ENCODE peak calls at places on chromosomes 4 and X, in six cellular contexts. Z is body of pancreas, F is coronary artery, R is GM06990, O is brain microvascular endothelial cell, J is cardiac fibroblast. G is an unnamed sample.

GRCh38 chr4:73019462-73020047 is 50.0 kb downstream of the COX18 start:
- DNase-seq in O (peak), R (no peak), J (peak), Z (peak), F (no peak), G (peak)

GRCh38 chr4:128827280-128827679 is 17.8 kb downstream of the JADE1 start:
- DNase-seq in Z (no peak), J (no peak), R (no peak), O (no peak), F (no peak), G (no peak)

GRCh38 chr4:180909279-180909678 is 1333.9 kb upstream of the TENM3 start:
- DNase-seq in O (no peak), R (no peak), J (no peak), F (no peak), Z (no peak), G (no peak)

GRCh38 chrX:41322821-41323603 is 10.9 kb upstream of the DDX3X start:
- DNase-seq in Z (peak), J (no peak), O (no peak), R (no peak), F (no peak), G (no peak)

GRCh38 chrX:74613350-74614192 is 853 bp downstream of the RLIM start:
- DNase-seq in F (no peak), Z (peak), R (peak), J (peak), O (peak), G (no peak)

GRCh38 chrX:68938244-68939004 is 109.6 kb downstream of the EFNB1 start:
- DNase-seq in O (no peak), R (no peak), Z (peak), F (peak), J (peak), G (no peak)

GRCh38 chrX:103565752-103566151 is 19.6 kb upstream of the TCEAL4 start:
- DNase-seq in O (peak), R (no peak), Z (no peak), F (no peak), J (peak), G (peak)

GRCh38 chr4:162952232-162952631 is 214.5 kb downstream of the NAF1 start:
- DNase-seq in J (peak), R (no peak), O (peak), F (no peak), Z (no peak), G (no peak)

GRCh38 chrX:3345281-3346081 is 971 bp downstream of the MXRA5 start:
- DNase-seq in O (no peak), R (no peak), Z (peak), F (no peak), J (peak), G (peak)

GRCh38 chr4:37670249-37670648 is 15.9 kb downstream of the RELL1 start:
- DNase-seq in R (no peak), Z (no peak), J (no peak), O (no peak), F (no peak), G (no peak)

GRCh38 chrX:107288676-107289075 is 82.3 kb downstream of the DNAAF6 start:
- DNase-seq in Z (no peak), R (no peak), O (no peak), J (no peak), F (no peak), G (no peak)

GRCh38 chr4:21649691-21650090 is 298.9 kb downstream of the KCNIP4 start:
- DNase-seq in O (no peak), F (no peak), Z (no peak), J (no peak), R (no peak), G (no peak)

GRCh38 chrX:66625525-66625924 is 13.4 kb downstream of the EDA2R start:
- DNase-seq in Z (no peak), F (no peak), R (peak), J (no peak), O (no peak), G (no peak)

GRCh38 chr4:183118585-183118984 is 19.5 kb downstream of the WWC2 start:
- DNase-seq in F (no peak), Z (peak), O (peak), R (no peak), J (peak), G (peak)

GRCh38 chrX:82556588-82556987 is 951.5 kb upstream of the POU3F4 start:
- DNase-seq in R (no peak), J (no peak), F (no peak), O (no peak), Z (no peak), G (no peak)

GRCh38 chr4:176439611-176440010 is 119.8 kb downstream of the SPCS3 start:
- DNase-seq in R (no peak), O (no peak), J (no peak), F (no peak), Z (no peak), G (no peak)

GRCh38 chr4:143559757-143560147 is 46.2 kb downstream of the SMARCA5 start:
- DNase-seq in F (no peak), O (no peak), J (no peak), R (no peak), Z (no peak), G (no peak)

GRCh38 chr4:55884851-55885219 is 31.4 kb downstream of the EXOC1 start:
- DNase-seq in F (no peak), Z (no peak), J (no peak), O (no peak), R (no peak), G (no peak)

GRCh38 chr4:10020871-10021676 is at the start of gene SLC2A9:
- DNase-seq in R (no peak), O (no peak), F (no peak), J (peak), Z (no peak), G (no peak)

GRCh38 chrX:9899640-9900075 is 67.5 kb upstream of the CLDN34 start:
- DNase-seq in O (peak), F (no peak), R (peak), Z (no peak), J (peak), G (peak)

GRCh38 chrX:134171661-134172587 is 65.1 kb upstream of the CCDC160 start:
- DNase-seq in Z (peak), O (no peak), R (no peak), F (no peak), J (peak), G (no peak)

GRCh38 chr4:71163317-71163716 is 169.9 kb downstream of the DCK start:
- DNase-seq in O (peak), Z (no peak), J (peak), F (no peak), R (no peak), G (no peak)

GRCh38 chrX:148422531-148422930 is 77.9 kb upstream of the AFF2 start:
- DNase-seq in R (no peak), F (no peak), Z (no peak), J (peak), O (no peak), G (no peak)

GRCh38 chrX:12138366-12139313 is at the start of gene FRMPD4:
- DNase-seq in J (peak), F (no peak), R (peak), Z (no peak), O (no peak), G (no peak)

GRCh38 chrX:23900220-23900797 is 7.4 kb downstream of the APOO start:
- DNase-seq in O (no peak), Z (peak), J (peak), F (no peak), R (no peak), G (no peak)

GRCh38 chr4:126960760-126961159 is 672.0 kb upstream of the INTU start:
- DNase-seq in J (no peak), O (no peak), F (no peak), R (no peak), Z (no peak), G (no peak)

GRCh38 chr4:5784960-5785611 is 74.1 kb downstream of the EVC start:
- DNase-seq in O (no peak), Z (no peak), F (peak), R (no peak), J (peak), G (no peak)

GRCh38 chr4:13137400-13137799 is 346.7 kb downstream of the RAB28 start:
- DNase-seq in R (no peak), J (no peak), Z (no peak), F (no peak), O (no peak), G (no peak)
- TF ChIP-seq CTCF in R (no peak), J (no peak), Z (no peak), F (no peak), O (no peak), G (no peak)

DNA sequence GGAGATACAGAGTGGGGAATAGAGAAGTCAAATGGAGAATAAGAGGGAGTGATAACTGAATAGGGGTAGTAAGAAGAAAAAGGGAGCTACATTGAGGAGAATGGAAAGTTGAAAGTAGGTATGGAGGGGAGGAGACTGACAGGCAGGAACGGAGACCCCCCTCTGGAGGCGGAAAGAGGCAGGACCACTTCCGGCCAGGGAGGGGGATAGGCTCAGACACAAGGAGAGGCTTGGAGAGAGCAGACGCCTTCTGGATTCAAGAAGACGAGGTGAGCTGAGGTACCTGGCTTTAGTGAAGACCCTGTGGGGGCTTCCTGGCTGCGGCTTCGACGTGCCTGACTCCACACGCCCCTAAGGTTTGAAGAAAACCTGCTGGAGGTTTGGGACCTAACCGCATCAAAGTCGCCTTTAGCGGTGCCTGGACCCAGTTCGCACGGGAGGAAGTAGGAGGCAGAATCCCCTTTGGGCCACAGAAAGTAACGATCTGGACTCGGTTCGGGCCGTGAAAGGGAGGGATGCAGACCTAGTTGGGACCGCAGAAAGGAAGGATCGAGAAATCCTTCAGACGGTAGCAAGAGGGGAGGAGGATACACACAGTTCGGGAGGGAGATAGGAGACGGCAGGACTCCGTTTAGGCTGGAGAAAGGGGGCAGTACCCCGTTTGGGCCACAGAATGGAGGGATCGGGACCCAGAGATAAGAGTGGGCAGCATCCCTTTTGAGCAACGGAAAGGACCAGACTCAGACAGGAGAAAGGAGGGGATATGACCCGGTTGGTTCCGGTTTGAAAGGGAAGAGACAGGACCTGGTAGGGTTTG is at the start of gene TRO:
- DNase-seq in O (no peak), R (no peak), Z (no peak), J (no peak), F (no peak), G (no peak)
- H3K4me3 ChIP-seq in O (peak), R (peak), Z (peak), J (peak), F (peak), G (peak)

DNA sequence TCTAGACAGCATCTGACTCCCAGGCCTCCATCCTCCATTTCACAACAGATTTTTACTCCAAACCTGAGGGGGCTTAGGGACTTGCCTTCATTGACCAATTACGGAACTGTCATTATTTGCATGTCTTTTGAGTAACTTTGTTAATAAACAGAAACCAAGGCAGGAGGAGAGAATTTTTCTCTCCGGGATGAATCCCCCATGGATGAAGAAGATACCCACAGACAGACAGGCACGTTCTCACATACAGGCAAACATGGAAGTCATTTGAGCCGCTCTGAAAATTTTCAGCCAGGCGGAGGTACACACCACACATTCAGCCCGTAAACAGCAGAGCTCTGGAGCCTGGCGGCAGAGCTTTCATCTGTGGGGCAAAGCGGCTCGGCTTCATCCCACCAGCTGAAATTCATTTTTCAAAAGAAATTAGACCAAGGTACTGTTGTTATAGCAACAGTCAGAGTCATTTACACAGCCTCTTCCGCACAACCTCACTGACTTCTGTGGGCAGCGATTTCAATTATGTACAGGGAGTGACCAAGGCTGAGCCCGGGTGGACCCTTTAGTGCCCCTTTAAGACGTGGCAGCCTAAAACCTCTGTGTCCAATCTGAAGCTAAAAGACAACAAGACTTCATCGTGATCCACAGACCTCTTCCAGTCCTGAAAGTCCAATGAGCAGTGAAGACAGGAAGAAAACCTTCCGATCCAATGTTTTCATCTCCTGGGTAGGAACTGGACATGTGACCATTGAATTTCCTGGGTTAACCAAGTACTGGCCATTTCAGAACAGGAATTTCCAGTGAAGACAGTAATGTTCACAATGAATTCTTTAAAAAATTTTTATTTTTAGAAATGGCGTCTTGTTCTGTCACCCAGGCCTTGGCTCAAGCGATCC is 237.0 kb downstream of the MGST2 start:
- DNase-seq in R (no peak), F (no peak), Z (no peak), O (no peak), J (no peak), G (no peak)
- TF ChIP-seq CTCF in R (no peak), F (no peak), Z (no peak), O (no peak), J (no peak), G (no peak)

DNA sequence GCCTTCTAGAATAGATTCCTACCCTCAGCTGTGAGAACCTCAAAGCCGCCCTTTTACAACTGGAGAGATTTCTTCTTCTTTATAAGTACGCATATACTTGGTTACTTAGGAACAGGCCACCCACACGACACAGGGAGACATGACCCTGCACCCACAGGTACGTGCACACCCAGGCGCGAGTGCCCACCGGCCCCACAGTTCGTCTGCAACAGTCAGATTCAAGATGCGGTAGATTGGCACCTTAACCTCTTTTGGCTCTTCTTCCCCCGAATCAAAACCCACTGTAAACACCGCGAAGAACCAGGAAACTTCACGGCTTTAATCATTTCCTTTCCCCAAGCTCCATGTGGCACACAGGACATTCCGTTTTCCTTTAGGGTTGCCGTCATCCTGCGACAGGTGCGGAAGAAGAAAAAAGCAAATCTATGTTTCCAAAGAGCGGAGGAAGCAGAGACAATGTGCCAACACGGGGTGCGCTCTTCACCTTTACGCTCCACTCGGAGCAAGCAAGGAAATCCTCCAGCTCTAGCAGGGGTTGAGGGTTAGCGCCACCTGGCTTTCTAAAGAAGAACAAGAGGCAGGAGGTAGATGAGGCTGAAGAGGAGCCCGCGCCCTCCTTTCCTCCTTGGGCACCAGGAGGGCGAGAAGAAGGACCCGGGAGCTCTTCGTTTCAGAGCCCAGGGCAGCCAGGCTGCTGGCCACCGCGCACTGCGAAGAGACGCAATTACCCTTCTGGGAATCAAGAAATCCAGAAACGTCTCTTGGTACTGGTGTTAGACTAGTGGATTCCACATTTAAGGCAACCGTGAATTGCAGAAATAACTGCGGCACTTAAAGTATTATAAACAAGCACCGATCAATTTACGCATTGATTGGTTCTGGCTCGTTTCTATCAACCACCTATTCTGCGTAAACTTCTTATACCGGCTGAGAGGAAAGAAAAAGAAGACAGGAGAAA is 35.7 kb downstream of the HAND2 start:
- DNase-seq in J (peak), R (peak), Z (peak), F (no peak), O (peak), G (no peak)
- H3K4me3 ChIP-seq in J (peak), R (peak), Z (peak), F (peak), O (peak), G (peak)

DNA sequence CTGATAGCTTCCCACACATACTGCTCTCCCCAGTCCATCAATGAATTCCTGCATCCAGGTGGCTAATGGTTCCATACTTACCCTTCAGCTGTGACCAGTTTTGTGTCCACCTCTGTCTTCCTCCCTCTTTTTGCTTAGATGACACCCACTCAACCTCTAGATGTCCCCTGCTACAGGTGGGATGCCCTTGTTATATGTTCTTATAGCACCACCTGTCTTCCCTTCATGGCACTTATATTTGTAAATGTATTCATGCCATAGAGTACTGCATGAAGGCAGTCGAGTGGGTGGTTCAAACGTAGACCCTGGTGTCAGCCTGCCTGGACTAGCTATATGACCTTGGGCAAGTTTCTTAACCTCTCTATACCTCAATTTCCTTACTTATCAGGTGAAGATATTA is 6.5 kb upstream of the USP46 start:
- DNase-seq in Z (no peak), J (peak), O (no peak), F (no peak), R (no peak), G (no peak)
- TF ChIP-seq CTCF in Z (peak), J (peak), O (peak), F (no peak), R (peak), G (peak)

GRCh38 chrX:140507223-140507981 is 2.5 kb upstream of the SOX3 start:
- DNase-seq in J (no peak), F (no peak), O (no peak), R (no peak), Z (no peak), G (no peak)
- H3K4me3 ChIP-seq in J (no peak), F (no peak), O (no peak), R (no peak), Z (no peak), G (no peak)

GRCh38 chr4:152936446-152937279 is 540 bp downstream of the FHDC1 start:
- DNase-seq in F (no peak), J (peak), R (peak), Z (peak), O (no peak), G (no peak)
- TF ChIP-seq CTCF in F (no peak), J (no peak), R (no peak), Z (no peak), O (peak), G (no peak)

G was measured in AG09309.